ENCODE peak calls at places on chromosomes 6 and 20, in four cellular contexts. N, Z, X and O are unnamed samples.
A peak's percentile ranks its signal among the peaks of the same experiment; 100 is the strongest.

GRCh38 chr6:136031982-136032381 is 180.5 kb downstream of the PDE7B start:
- DNase-seq in N (no peak), Z (peak; percentile 17), X (no peak), O (no peak)

GRCh38 chr6:150176152-150176551 is 33.3 kb downstream of the PPP1R14C start:
- DNase-seq in X (no peak), Z (no peak), N (no peak), O (no peak)

GRCh38 chr6:1094306-1094705 is 217.6 kb upstream of the FOXQ1 start:
- DNase-seq in Z (no peak), X (no peak), N (no peak), O (no peak)

GRCh38 chr6:158018851-158019361 is 37.2 kb downstream of the SYNJ2 start:
- DNase-seq in X (no peak), N (no peak), Z (no peak), O (no peak)

GRCh38 chr6:27994616-27995015 is 37.6 kb downstream of the OR2B6 start:
- DNase-seq in N (no peak), Z (no peak), X (no peak), O (no peak)

GRCh38 chr6:146890644-146891434 is 292.1 kb downstream of the ADGB start:
- DNase-seq in Z (no peak), N (no peak), X (no peak), O (no peak)

GRCh38 chr20:44552950-44553908 is 29.1 kb upstream of the PKIG start:
- DNase-seq in N (no peak), X (no peak), Z (no peak), O (no peak)

GRCh38 chr6:164109770-164110140 is 695.2 kb downstream of the QKI start:
- DNase-seq in X (peak; percentile 4), Z (peak; percentile 52), N (no peak), O (no peak)

GRCh38 chr6:63584125-63584514 is 11.8 kb downstream of the LOC128125822 start:
- DNase-seq in Z (no peak), N (no peak), X (no peak), O (no peak)

GRCh38 chr6:111423055-111423633 is 59.9 kb downstream of the REV3L start:
- DNase-seq in N (no peak), X (no peak), Z (no peak), O (no peak)

GRCh38 chr6:69884231-69884630 is 17.9 kb downstream of the COL19A1 start:
- DNase-seq in N (no peak), Z (no peak), X (no peak), O (no peak)

GRCh38 chr20:62355527-62356142 is 11.5 kb downstream of the LAMA5 start:
- DNase-seq in N (no peak), Z (no peak), X (no peak), O (no peak)

GRCh38 chr6:111871207-111871606 is 2.0 kb downstream of the FYN start:
- DNase-seq in X (no peak), Z (no peak), N (no peak), O (no peak)

GRCh38 chr6:30829639-30830250 is 54.6 kb upstream of the DDR1 start:
- DNase-seq in Z (no peak), X (no peak), N (no peak), O (no peak)

GRCh38 chr6:79353226-79353625 is 118.7 kb upstream of the HMGN3 start:
- DNase-seq in N (no peak), Z (no peak), X (no peak), O (no peak)

GRCh38 chr6:36962874-36963273 is 8.3 kb downstream of the PI16 start:
- DNase-seq in X (peak; percentile 95), Z (no peak), N (no peak), O (peak; percentile 92)

GRCh38 chr20:48770700-48771099 is 57.1 kb downstream of the PREX1 start:
- DNase-seq in Z (no peak), X (no peak), N (no peak), O (no peak)

GRCh38 chr20:34427331-34427730 is 64.3 kb downstream of the ITCH start:
- DNase-seq in Z (no peak), N (no peak), X (no peak), O (no peak)

GRCh38 chr6:44530209-44530909 is 142.9 kb downstream of the CDC5L start:
- DNase-seq in Z (no peak), N (no peak), X (no peak), O (no peak)

GRCh38 chr6:108621117-108621516 is 60.4 kb downstream of the FOXO3 start:
- DNase-seq in Z (no peak), N (no peak), X (no peak), O (no peak)

GRCh38 chr20:38231786-38232130 is 28.8 kb downstream of the KIAA1755 start:
- DNase-seq in N (no peak), Z (no peak), X (no peak), O (no peak)

GRCh38 chr6:90295854-90296345 is 743 bp downstream of the BACH2 start:
- DNase-seq in Z (peak; percentile 69), X (no peak), N (no peak), O (peak; percentile 28)

GRCh38 chr20:63518946-63519764 is 1.4 kb upstream of the PPDPF start:
- DNase-seq in Z (no peak), N (no peak), X (no peak), O (no peak)

GRCh38 chr6:131840936-131841583 is 33.2 kb downstream of the ENPP1 start:
- DNase-seq in X (no peak), N (no peak), Z (no peak), O (no peak)

GRCh38 chr6:35638679-35639078 is 50.0 kb downstream of the FKBP5 start:
- DNase-seq in X (no peak), N (no peak), Z (no peak), O (no peak)

GRCh38 chr6:100269189-100269588 is 195.5 kb downstream of the SIM1 start:
- DNase-seq in Z (no peak), N (no peak), X (no peak), O (no peak)

GRCh38 chr20:39206899-39207564 is 244.9 kb downstream of the DHX35 start:
- DNase-seq in N (no peak), Z (no peak), X (no peak), O (no peak)

GRCh38 chr20:17992224-17992637 is 23.4 kb downstream of the MGME1 start:
- DNase-seq in X (no peak), N (peak; percentile 44), Z (no peak), O (no peak)

DNA sequence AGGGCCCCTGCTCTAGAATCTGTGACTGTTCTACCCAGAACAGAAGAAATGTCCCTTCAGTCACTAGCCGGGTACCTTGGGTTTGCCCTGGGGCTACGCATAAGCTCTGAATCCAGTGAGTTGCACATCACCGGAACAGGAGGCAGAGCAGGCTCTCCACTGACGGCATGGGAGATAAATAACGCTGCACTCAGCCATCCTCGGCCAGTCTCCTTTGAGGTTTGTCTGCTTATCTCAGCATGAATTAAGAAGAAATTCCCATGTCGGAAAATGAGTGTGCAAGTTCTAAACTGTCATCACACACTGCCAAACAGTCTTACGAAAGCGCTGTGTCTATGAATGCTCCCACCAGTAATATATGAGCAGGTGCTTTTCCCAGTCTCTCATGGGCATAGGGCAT is 90.8 kb downstream of the FAM50B start:
- DNase-seq in N (no peak), X (no peak), Z (no peak), O (no peak)
- TF ChIP-seq SPI1 in N (no peak), X (no peak), Z (no peak), O (no peak)

DNA sequence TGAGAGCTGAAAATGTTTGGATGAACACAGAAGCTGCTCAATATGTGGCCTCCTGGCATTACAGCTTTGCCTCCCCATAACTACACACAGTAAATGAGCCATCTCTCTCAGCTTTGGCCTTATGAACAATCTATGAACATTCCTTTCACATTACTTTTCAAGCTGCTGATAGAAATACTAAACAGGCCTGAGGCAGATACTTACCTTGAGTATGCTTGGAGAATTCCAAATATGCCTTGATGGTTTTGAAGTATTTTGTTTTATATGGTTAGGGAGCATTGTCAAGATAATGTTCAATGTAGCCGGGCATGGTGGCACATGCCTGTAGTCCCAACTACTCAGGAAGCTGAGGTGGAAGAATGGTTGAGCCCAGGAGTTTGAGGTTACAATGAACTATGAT is 104.5 kb downstream of the CD24 start:
- DNase-seq in X (no peak), N (no peak), Z (no peak), O (no peak)
- TF ChIP-seq SPI1 in X (no peak), N (no peak), Z (no peak), O (no peak)

GRCh38 chr6:21836292-21836691 is 242.7 kb downstream of the SOX4 start:
- DNase-seq in N (no peak), X (no peak), Z (no peak), O (no peak)

GRCh38 chr6:21845018-21845417 is 251.5 kb downstream of the SOX4 start:
- DNase-seq in Z (peak; percentile 19), N (no peak), X (no peak), O (no peak)

GRCh38 chr6:21836772-21837460 is 243.4 kb downstream of the SOX4 start:
- DNase-seq in N (no peak), Z (no peak), X (no peak), O (no peak)

GRCh38 chr6:21842875-21843274 is 249.3 kb downstream of the SOX4 start:
- DNase-seq in N (no peak), Z (no peak), X (no peak), O (no peak)

DNA sequence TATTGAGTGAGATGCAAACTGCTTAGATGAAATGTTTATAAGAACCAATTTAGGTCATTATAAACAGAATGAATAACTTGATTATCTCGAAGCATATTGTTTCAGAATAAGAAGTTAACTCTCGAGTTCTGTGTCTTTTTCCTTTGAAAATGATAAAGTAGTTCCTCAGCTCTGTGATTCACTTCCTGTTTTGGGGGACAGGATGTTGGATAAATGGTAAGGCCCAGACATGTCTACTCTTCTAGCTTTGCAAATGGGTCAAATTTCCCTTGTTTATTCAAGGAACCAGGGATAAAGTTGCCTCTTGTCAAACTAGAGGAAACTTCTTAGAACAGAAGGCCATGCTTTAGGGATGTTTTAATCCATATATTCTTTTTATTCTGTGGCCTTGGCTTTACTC is 246.9 kb downstream of the SOX4 start:
- DNase-seq in X (no peak), N (no peak), Z (no peak), O (no peak)
- TF ChIP-seq SPI1 in X (peak; percentile 76), N (peak; percentile 27), Z (peak; percentile 57), O (peak; percentile 13)

GRCh38 chr20:12306107-12306506 is 388.4 kb downstream of the BTBD3 start:
- DNase-seq in N (no peak), X (peak; percentile 13), Z (no peak), O (no peak)

GRCh38 chr20:12316794-12317193 is 399.1 kb downstream of the BTBD3 start:
- DNase-seq in Z (no peak), N (no peak), X (no peak), O (no peak)

GRCh38 chr20:12305555-12305954 is 387.9 kb downstream of the BTBD3 start:
- DNase-seq in Z (no peak), X (no peak), N (no peak), O (no peak)

GRCh38 chr20:12315652-12316051 is 398.0 kb downstream of the BTBD3 start:
- DNase-seq in Z (no peak), N (no peak), X (no peak), O (no peak)

DNA sequence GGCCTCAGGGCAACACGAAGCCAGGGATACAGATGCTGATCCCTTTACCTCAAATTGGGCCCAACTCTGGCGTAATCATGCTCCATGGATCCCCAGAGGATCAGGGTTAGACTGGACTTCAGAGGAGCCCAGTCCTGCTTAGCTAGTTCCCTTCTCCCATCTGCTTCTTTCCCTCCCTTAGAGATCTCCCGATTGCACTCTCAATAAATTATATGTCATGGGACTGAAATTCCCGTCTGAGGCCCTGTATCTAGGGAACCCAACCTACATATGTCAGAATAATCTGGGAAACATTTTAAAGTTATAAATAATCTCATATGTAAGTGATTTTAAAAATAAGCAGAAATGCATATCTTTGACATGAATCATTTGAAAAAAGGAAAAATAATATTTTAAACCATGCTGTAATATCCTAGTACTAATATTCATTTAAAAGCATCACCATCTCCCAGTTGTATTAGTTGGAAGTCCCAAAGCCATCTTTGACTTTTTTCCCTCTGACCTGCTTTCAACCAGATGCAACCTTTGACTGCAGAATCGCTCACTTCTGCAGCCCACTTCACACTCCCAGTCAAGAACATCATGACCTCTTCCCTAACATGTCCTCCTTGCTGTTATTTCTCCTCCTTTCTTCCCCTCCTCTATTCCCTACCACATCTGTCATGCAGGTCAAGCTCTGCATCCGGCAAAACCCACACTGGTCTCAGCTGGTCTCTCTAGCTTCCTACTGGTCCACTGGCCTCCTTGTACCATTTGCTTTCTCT is 393.6 kb downstream of the BTBD3 start:
- DNase-seq in Z (no peak), N (no peak), X (no peak), O (no peak)
- TF ChIP-seq SPI1 in Z (no peak), N (no peak), X (no peak), O (no peak)